ENCODE peak calls at places on chromosomes 2 and 18, in seven cellular contexts. F is GM23248; O is hypothalamus; D is RKO; Y is HFFc6; Q is stimulated activated CD8-positive, alpha-beta memory T cell treated with anti-CD3 and anti-CD28 coated beads, Interleukin-2, amount 100 ng/mL, for 1 hour; H is stimulated activated CD4-positive, alpha-beta T cell treated with anti-CD3 and anti-CD28 coated beads, TNF-alpha, amount 100 ng/mL, for 1 hour. I is an unnamed sample.
A peak's percentile ranks its signal among the peaks of the same experiment; 100 is the strongest.

GRCh38 chr2:26559556-26559955 is 81.6 kb downstream of the CIB4 start:
- DNase-seq in D (no peak), F (no peak), H (no peak), Q (no peak), O (no peak), Y (no peak), I (no peak)

GRCh38 chr2:40150206-40150765 is 301.6 kb downstream of the SLC8A1 start:
- DNase-seq in Q (no peak), F (no peak), D (no peak), O (peak; percentile 8), Y (no peak), H (no peak), I (no peak)

GRCh38 chr2:217933326-217933993 is 69.3 kb downstream of the TNS1 start:
- DNase-seq in F (no peak), H (no peak), O (no peak), D (no peak), Q (no peak), Y (no peak), I (no peak)

GRCh38 chr2:11498543-11499034 is 32.6 kb upstream of the E2F6 start:
- DNase-seq in Y (no peak), H (no peak), Q (no peak), O (peak; percentile 47), F (peak; percentile 28), D (peak; percentile 13), I (no peak)

GRCh38 chr18:38022247-38022646 is 456.6 kb upstream of the CELF4 start:
- DNase-seq in Q (no peak), D (no peak), H (no peak), Y (no peak), O (no peak), F (no peak), I (no peak)

GRCh38 chr2:98487101-98487805 is 42.6 kb downstream of the INPP4A start:
- DNase-seq in O (no peak), D (no peak), Q (no peak), H (no peak), Y (no peak), F (peak; percentile 53), I (no peak)

GRCh38 chr2:127659408-127660290 is 13.7 kb downstream of the GPR17 start:
- DNase-seq in Q (no peak), D (no peak), Y (no peak), O (no peak), F (no peak), H (no peak), I (no peak)

GRCh38 chr2:11930211-11930761 is 183.9 kb downstream of the LPIN1 start:
- DNase-seq in F (no peak), Y (no peak), O (no peak), H (no peak), D (no peak), Q (no peak), I (no peak)

GRCh38 chr2:183995632-183996031 is 602.7 kb upstream of the ZNF804A start:
- DNase-seq in H (no peak), F (no peak), Q (no peak), O (no peak), D (peak; percentile 12), Y (no peak), I (no peak)

GRCh38 chr2:54454922-54455583 is 1.1 kb upstream of the SPTBN1 start:
- DNase-seq in F (no peak), O (peak; percentile 46), D (no peak), H (no peak), Q (no peak), Y (no peak), I (no peak)

GRCh38 chr18:47953471-47953931 is 23.0 kb upstream of the SMAD2 start:
- DNase-seq in D (no peak), H (no peak), O (no peak), Y (no peak), F (peak; percentile 82), Q (no peak), I (peak; percentile 4)

GRCh38 chr2:168699834-168700417 is 102.5 kb upstream of the NOSTRIN start:
- DNase-seq in O (no peak), D (no peak), H (no peak), Y (peak; percentile 50), Q (no peak), F (peak; percentile 23), I (no peak)

GRCh38 chr18:79486356-79487197 is 90.8 kb downstream of the NFATC1 start:
- DNase-seq in O (no peak), D (no peak), H (no peak), Y (no peak), Q (no peak), F (no peak), I (no peak)

GRCh38 chr2:69693472-69694450 is 48.2 kb upstream of the ANXA4 start:
- DNase-seq in H (no peak), Y (no peak), D (no peak), O (no peak), F (no peak), Q (peak; percentile 13), I (no peak)

GRCh38 chr2:80303825-80304521 is 579 bp downstream of the LRRTM1 start:
- DNase-seq in O (no peak), Q (no peak), D (no peak), H (no peak), Y (no peak), F (peak; percentile 9), I (no peak)

GRCh38 chr2:37631292-37631691 is 40.1 kb downstream of the CDC42EP3 start:
- DNase-seq in D (no peak), O (no peak), Q (no peak), Y (no peak), H (no peak), F (no peak), I (no peak)

GRCh38 chr2:1581965-1582625 is 162.2 kb downstream of the PXDN start:
- DNase-seq in H (no peak), Y (no peak), Q (no peak), F (peak; percentile 70), D (no peak), O (no peak), I (no peak)

GRCh38 chr2:75560768-75561565 is at the start of gene EVA1A:
- DNase-seq in Y (peak; percentile 70), Q (no peak), O (no peak), H (no peak), D (no peak), F (peak; percentile 88), I (no peak)

GRCh38 chr2:38685116-38685735 is 19.3 kb downstream of the GALM start:
- DNase-seq in Y (no peak), H (no peak), D (no peak), F (no peak), Q (no peak), O (no peak), I (no peak)

I was measured in esophagus squamous epithelium.